ENCODE peak calls at places on chromosome 16, in five cellular contexts. W is IMR-90, T is mesendoderm, M is mesenchymal stem cell, Q is H9. B is an unnamed sample.

GRCh38 chr16:8962393-8963009 is 1.2 kb downstream of the USP7 start:
- DNase-seq in W (no peak), M (peak; percentile 23), Q (no peak), T (peak; percentile 39), B (no peak)

GRCh38 chr16:10938321-10938720 is 3.9 kb downstream of the DEXI start:
- DNase-seq in T (no peak), Q (no peak), M (no peak), W (no peak), B (no peak)

GRCh38 chr16:81148277-81148676 is 52.1 kb upstream of the GCSH start:
- DNase-seq in Q (no peak), M (no peak), W (no peak), T (no peak), B (peak; percentile 15)

GRCh38 chr16:81266680-81267095 is 28.2 kb downstream of the BCO1 start:
- DNase-seq in M (no peak), Q (no peak), T (no peak), W (no peak), B (no peak)

GRCh38 chr16:4375717-4376116 is 4.1 kb downstream of the VASN start:
- DNase-seq in T (no peak), M (no peak), Q (no peak), W (no peak), B (no peak)

GRCh38 chr16:77588389-77588788 is 133.9 kb upstream of the NUDT7 start:
- DNase-seq in M (no peak), T (no peak), Q (no peak), W (no peak), B (no peak)

GRCh38 chr16:67013823-67014640 is 14.9 kb upstream of the CBFB start:
- DNase-seq in Q (peak; percentile 53), T (peak; percentile 70), W (peak; percentile 46), M (peak; percentile 77), B (peak; percentile 44)

GRCh38 chr16:5619314-5619713 is 521.7 kb upstream of the EEF2KMT start:
- DNase-seq in Q (no peak), M (no peak), T (peak; percentile 24), W (no peak), B (no peak)

GRCh38 chr16:23595246-23595950 is 718 bp downstream of the NDUFAB1 start:
- DNase-seq in Q (no peak), T (peak; percentile 21), W (no peak), M (peak; percentile 29), B (no peak)

GRCh38 chr16:11609474-11610120 is 22.9 kb upstream of the LITAF start:
- DNase-seq in T (no peak), Q (no peak), M (peak; percentile 54), W (no peak), B (no peak)

GRCh38 chr16:68364601-68364998 is 53.8 kb downstream of the PRMT7 start:
- DNase-seq in Q (peak; percentile 67), M (no peak), T (peak; percentile 56), W (peak; percentile 27), B (no peak)

GRCh38 chr16:19020689-19021088 is 37.0 kb downstream of the TMC7 start:
- DNase-seq in T (no peak), M (no peak), Q (no peak), W (no peak), B (no peak)

GRCh38 chr16:495127-495748 is 32.3 kb upstream of the CAPN15 start:
- DNase-seq in T (peak; percentile 85), Q (peak; percentile 82), M (peak; percentile 60), W (peak; percentile 27), B (no peak)

GRCh38 chr16:14373406-14373805 is 256.7 kb downstream of the PARN start:
- DNase-seq in M (no peak), W (no peak), Q (no peak), T (no peak), B (no peak)
- H2BK5ac ChIP-seq in M (no peak overlapping the region), W (no peak overlapping the region), Q (no peak overlapping the region), T (no peak overlapping the region), B (no peak overlapping the region)

GRCh38 chr16:49617710-49618330 is 238.1 kb downstream of the ZNF423 start:
- DNase-seq in Q (peak; percentile 5), T (no peak), M (no peak), W (no peak), B (no peak)
- H2BK5ac ChIP-seq in Q (no peak overlapping the region), T (no peak overlapping the region), M (no peak overlapping the region), W (no peak overlapping the region), B (no peak overlapping the region)

GRCh38 chr16:29897333-29897732 is 2.0 kb downstream of the SEZ6L2 start:
- DNase-seq in M (no peak), Q (no peak), W (no peak), T (no peak), B (no peak)

GRCh38 chr16:29898135-29898534 is 1.2 kb downstream of the SEZ6L2 start:
- DNase-seq in Q (peak; percentile 44), T (peak; percentile 49), M (no peak), W (no peak), B (no peak)

GRCh38 chr16:29899516-29900101 is at the start of gene SEZ6L2:
- DNase-seq in T (peak; percentile 99), M (peak; percentile 97), Q (peak; percentile 96), W (peak; percentile 86), B (peak; percentile 84)

GRCh38 chr16:29900102-29900887 is at the start of gene ASPHD1:
- DNase-seq in W (peak; percentile 86), T (peak; percentile 87), Q (peak; percentile 82), M (peak; percentile 90), B (peak; percentile 61)

GRCh38 chr16:29898786-29899515 is 399 bp downstream of the SEZ6L2 start:
- DNase-seq in Q (peak; percentile 87), W (no peak), T (no peak), M (peak; percentile 24), B (peak; percentile 33)
- H2BK5ac ChIP-seq in Q (no peak overlapping the region), W (peak overlapping the region; percentile 38), T (no peak overlapping the region), M (no peak overlapping the region), B (no peak overlapping the region)

DNA sequence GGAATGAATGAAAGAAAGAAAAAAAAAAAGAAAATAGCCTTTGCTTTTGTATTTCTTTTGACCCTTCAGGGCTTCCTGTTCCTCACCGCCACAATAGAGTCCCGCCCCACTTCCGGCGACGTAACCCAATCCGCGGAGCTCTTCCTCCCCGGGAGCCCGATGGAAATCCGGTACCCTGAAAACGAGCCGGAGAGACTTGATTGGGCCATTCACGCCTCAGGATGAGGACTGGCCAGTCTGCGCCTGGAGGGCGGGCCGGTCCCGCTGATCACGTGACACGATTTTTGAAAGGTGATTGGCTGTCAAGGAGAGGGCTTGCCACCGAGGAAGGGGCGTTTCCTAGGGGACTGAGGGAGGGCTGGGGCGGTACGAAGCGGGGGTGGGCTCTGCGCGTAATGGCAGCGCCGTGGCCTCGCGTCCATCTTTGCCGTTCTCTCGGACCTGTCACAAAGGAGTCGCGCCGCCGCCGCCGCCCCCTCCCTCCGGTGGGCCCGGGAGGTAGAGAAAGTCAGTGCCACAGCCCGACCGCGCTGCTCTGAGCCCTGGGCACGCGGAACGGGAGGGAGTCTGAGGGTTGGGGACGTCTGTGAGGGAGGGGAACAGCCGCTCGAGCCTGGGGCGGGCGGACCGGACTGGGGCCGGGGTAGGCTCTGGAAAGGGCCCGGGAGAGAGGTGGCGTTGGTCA is at the start of the genes PSME3IP1 and RSPRY1:
- DNase-seq in T (peak; percentile 100), M (peak; percentile 100), W (peak; percentile 100), Q (peak; percentile 100), B (peak; percentile 100)
- H2BK5ac ChIP-seq in T (no peak within 1 kb of the TSS), M (peak within 1 kb of the TSS; percentile 85), W (peak within 1 kb of the TSS; percentile 80), Q (no peak within 1 kb of the TSS), B (peak within 1 kb of the TSS; percentile 97)

DNA sequence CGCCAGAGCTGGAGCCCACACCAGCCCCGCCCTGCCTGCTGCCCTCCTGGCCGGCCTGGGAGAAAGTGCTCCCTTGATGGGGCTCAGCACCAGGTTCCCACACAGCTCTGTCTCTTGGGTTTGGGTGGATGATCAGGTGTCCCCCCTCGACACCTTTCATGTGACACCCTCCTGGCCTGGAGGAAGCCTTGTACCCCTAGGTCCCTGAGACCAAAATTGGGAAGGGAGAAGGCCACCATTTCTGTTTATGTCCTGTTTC is 19.4 kb upstream of the PLLP start:
- DNase-seq in W (no peak), Q (no peak), M (no peak), T (no peak), B (no peak)
- H2BK5ac ChIP-seq in W (no peak overlapping the region), Q (no peak overlapping the region), M (no peak overlapping the region), T (no peak overlapping the region), B (no peak overlapping the region)

DNA sequence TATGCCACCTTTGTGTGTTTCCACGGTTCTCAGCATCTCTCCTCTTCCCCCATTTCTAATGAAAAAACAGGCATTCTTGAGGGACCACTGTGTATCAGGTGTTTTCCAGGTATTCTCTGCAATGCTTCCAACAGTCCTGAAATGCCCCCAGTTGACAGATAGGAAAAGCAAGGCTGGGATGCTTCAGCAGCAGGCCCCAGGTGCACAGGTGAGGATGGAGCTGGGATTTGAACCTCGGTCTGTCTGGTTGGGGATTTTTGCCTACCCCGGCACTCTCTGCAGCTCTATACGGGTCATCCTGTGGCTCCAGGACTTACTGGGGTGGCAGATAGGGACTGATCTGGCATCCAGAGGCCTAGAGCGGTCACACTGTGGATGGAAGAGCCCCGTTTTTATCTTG is 180.5 kb upstream of the GSE1 start:
- DNase-seq in M (no peak), W (no peak), Q (no peak), T (no peak), B (no peak)
- H2BK5ac ChIP-seq in M (no peak overlapping the region), W (no peak overlapping the region), Q (no peak overlapping the region), T (no peak overlapping the region), B (no peak overlapping the region)

DNA sequence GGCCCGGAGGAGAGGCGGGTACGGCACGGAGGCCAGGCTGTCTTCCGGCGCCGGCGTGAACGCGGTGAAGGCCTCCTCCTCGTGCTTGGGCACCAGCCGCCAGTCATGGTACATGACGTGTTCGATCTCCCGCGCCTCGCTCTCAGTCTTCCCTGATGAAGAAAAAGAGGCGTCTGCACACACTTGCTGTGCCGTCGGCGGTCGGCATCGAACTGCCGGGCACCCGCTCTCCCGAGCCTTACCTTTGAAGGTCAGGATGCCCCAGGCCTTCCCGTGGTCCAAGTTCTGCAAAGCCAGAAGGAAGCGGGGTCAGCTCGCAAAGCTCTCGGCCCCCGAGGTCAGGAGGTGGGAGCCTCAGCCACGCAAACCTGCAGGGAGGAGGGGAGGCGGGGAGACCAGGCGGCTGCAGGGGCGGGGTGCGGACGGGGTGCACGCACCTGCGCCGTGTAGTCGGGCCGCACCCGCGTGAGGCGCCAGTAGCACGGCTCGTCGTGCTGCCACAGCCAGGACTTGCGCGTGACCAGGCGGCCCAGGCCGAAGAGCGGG is at the start of gene EME2:
- DNase-seq in T (no peak), Q (no peak), W (peak; percentile 33), M (peak; percentile 56), B (peak; percentile 14)
- H2BK5ac ChIP-seq in T (peak within 1 kb of the TSS; percentile 31), Q (no peak within 1 kb of the TSS), W (peak within 1 kb of the TSS; percentile 78), M (peak within 1 kb of the TSS; percentile 66), B (peak within 1 kb of the TSS; percentile 94)